ENCODE peak calls at places on chromosomes 5 and 9, in six cellular contexts. C is K562, A is SK-N-SH, Y is HepG2, V is GM12878, F is H1. Z is an unnamed sample.

GRCh38 chr5:134506054-134507039 is 19.1 kb upstream of the JADE2 start:
- DNase-seq in F (no peak), V (no peak), A (no peak), Y (peak), C (peak), Z (no peak)

GRCh38 chr9:110599468-110599867 is 19.9 kb upstream of the SVEP1 start:
- DNase-seq in F (no peak), C (no peak), A (no peak), Y (no peak), V (no peak), Z (no peak)

GRCh38 chr5:120479066-120479465 is 15.0 kb downstream of the PRR16 start:
- DNase-seq in A (no peak), C (no peak), Y (no peak), V (no peak), F (no peak), Z (no peak)

GRCh38 chr5:142725231-142726187 is 39.6 kb upstream of the FGF1 start:
- DNase-seq in C (no peak), F (no peak), A (no peak), Y (no peak), V (no peak), Z (no peak)

GRCh38 chr5:143685416-143685815 is 126.5 kb upstream of the HMHB1 start:
- DNase-seq in C (no peak), A (no peak), Y (peak), V (no peak), F (no peak), Z (no peak)

GRCh38 chr5:30042677-30043076 is 1150.8 kb upstream of the CDH6 start:
- DNase-seq in V (no peak), A (no peak), F (no peak), Y (no peak), C (no peak), Z (no peak)

GRCh38 chr5:159525117-159525516 is 194.8 kb upstream of the IL12B start:
- DNase-seq in Y (no peak), F (no peak), A (no peak), C (no peak), V (no peak), Z (no peak)

GRCh38 chr5:175696139-175696854 is 38.4 kb downstream of the HRH2 start:
- DNase-seq in V (peak), C (peak), Y (no peak), F (peak), A (peak), Z (peak)

GRCh38 chr5:55232985-55233928 is at the start of gene CCNO:
- DNase-seq in A (peak), C (peak), Y (peak), F (peak), V (no peak), Z (no peak)

GRCh38 chr5:68047035-68047434 is 168.5 kb upstream of the PIK3R1 start:
- DNase-seq in C (no peak), A (no peak), V (no peak), F (no peak), Y (no peak), Z (no peak)

GRCh38 chr5:111741270-111741669 is 15.7 kb downstream of the NREP start:
- DNase-seq in C (no peak), F (no peak), V (no peak), Y (no peak), A (no peak), Z (no peak)

GRCh38 chr5:174535691-174536090 is 188.7 kb upstream of the MSX2 start:
- DNase-seq in Y (no peak), A (no peak), V (no peak), C (no peak), F (no peak), Z (no peak)
- TF ChIP-seq GABPA in Y (no peak), A (no peak), V (no peak), C (no peak), F (no peak), Z (no peak)

DNA sequence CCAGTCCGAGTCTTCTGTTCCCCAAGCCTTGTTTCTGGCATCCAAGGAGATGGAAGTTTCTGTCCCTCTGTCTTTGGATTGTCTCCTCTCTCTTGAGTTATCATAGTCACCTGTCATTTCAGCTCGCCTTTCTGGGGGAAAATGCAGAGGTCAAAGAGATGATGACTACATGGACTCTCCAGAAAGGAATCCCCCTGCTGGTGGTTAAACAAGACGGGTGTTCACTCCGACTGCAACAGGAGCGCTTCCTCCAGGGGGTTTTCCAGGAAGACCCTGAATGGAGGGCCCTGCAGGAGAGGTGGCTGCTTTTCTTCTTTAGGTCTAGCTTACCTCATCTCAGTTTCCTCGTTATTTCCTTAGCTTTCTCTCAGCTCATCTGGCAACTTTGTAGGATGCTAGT is 25.1 kb downstream of the ERAP2 start:
- DNase-seq in F (peak), A (no peak), Y (peak), V (no peak), C (no peak), Z (no peak)
- TF ChIP-seq CTCF in F (peak), A (no peak), Y (peak), V (peak), C (peak), Z (no peak)

GRCh38 chr9:137030931-137031527 is 859 bp downstream of the FUT7 start:
- DNase-seq in V (no peak), Y (no peak), F (no peak), C (no peak), A (no peak), Z (no peak)
- H3K4me3 ChIP-seq in V (no peak), Y (no peak), F (no peak), C (no peak), A (no peak), Z (peak)

DNA sequence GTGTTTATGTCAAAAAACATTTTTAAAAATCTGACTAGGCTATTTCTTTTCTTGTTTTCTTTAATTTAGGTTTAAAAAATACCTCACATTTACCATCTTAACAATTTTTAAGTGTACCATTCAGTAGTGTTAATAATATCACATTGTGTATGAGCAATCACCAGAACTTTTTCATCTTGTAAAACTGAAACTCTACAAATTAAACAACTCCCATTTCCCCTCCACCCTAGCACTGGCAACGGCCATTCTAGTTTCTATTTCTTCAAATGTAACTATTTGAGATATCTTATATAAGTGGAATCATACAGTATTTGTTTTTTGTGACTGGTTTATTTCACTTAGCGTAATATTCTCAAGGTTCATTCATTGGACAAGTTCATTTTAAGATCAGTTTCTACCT is 27.7 kb downstream of the PLCXD3 start:
- DNase-seq in Y (no peak), V (no peak), A (no peak), F (no peak), C (no peak), Z (no peak)
- TF ChIP-seq GABPA in Y (no peak), V (no peak), A (no peak), F (no peak), C (no peak), Z (no peak)

GRCh38 chr9:123102380-123103113 is 69.1 kb downstream of the GPR21 start:
- DNase-seq in V (no peak), F (no peak), A (no peak), Y (no peak), C (no peak), Z (no peak)
- TF ChIP-seq CTCF in V (peak), F (no peak), A (peak), Y (peak), C (peak), Z (no peak)

DNA sequence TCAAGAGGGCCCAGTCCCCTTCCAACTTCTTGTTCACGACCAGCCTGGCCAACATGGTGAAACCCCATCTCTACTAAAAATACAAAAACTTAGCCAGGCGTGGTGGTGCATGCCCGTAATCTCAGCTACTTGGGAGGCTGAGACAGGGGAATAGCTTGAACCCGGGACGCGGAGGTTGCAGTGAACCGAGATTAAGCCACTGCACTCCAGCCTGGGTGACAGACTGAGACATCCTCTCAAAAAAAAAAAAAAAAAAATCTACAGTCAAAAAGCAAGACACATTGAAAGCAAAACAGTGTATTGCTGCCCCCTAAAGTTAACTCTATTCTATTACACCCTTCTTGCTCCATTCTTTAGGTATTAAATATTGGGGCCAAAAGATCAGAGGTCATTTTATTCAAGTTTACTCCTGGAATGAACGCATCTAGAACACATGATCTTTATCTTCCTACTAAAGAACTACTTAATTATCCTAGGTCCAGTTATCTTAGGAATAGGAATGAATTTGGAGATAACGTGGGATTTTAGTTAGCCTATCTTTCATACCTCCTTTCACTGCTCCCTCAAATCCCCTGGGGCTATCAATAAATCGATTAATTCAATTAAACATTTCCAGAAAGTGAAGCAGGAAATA is 2.4 kb downstream of the ATG12 start:
- DNase-seq in A (peak), F (no peak), V (no peak), Y (peak), C (peak), Z (peak)
- H3K4me3 ChIP-seq in A (peak), F (peak), V (peak), Y (peak), C (peak), Z (peak)

GRCh38 chr5:90933298-90933697 is 374.7 kb downstream of the ADGRV1 start:
- DNase-seq in V (no peak), F (no peak), Y (no peak), A (no peak), C (no peak), Z (no peak)

GRCh38 chr5:90932052-90932699 is 373.6 kb downstream of the ADGRV1 start:
- DNase-seq in F (no peak), V (peak), Y (peak), A (peak), C (peak), Z (no peak)

GRCh38 chr5:90934091-90934719 is 375.6 kb downstream of the ADGRV1 start:
- DNase-seq in Y (no peak), C (no peak), F (no peak), A (no peak), V (no peak), Z (no peak)

GRCh38 chr5:90930062-90930461 is 371.5 kb downstream of the ADGRV1 start:
- DNase-seq in C (no peak), V (no peak), Y (no peak), A (no peak), F (no peak), Z (no peak)

DNA sequence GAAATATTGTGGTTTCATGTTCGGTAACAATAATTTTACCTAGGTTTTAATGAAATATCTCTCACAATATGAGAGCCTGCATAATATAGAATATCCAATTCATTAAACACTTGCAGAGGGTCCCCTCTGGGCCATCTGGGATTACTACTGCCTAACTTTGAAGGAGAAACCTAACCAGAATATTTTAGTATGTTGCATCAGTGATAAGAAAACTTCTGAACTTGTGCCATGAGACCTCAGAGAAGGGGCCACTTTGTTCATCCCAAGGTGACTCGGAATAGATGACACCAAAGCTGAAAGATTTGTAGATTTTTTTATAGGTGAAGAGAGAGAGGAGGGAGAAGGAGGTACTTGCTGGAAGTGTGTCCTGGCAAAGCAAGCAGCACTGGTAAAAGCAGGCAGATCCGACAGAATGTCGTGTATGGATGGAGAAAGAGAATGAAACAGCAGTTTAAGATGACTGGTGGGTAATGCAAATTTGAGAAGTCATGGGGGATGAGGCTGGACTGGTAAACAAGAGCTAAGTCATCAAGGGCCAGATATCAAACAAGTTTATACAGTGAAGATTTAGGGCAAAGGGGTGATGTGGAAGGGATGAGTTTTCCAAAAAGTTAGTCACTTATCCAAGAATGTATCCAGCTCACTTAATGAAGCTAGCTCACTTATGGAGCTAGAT is 372.3 kb downstream of the ADGRV1 start:
- DNase-seq in C (no peak), A (no peak), F (no peak), V (no peak), Y (no peak), Z (no peak)
- TF ChIP-seq GABPA in C (no peak), A (no peak), F (no peak), V (no peak), Y (no peak), Z (no peak)

GRCh38 chr5:60929024-60929423 is 15.8 kb downstream of the ERCC8 start:
- DNase-seq in V (no peak), A (no peak), Y (no peak), F (no peak), C (no peak), Z (no peak)
- TF ChIP-seq CTCF in V (no peak), A (peak), Y (no peak), F (no peak), C (peak), Z (no peak)

GRCh38 chr5:28927559-28928326 is 1889.4 kb upstream of the CDH9 start:
- DNase-seq in F (peak), V (no peak), A (no peak), Y (no peak), C (no peak), Z (no peak)

GRCh38 chr5:28926422-28926821 is 1888.0 kb upstream of the CDH9 start:
- DNase-seq in Y (no peak), C (no peak), V (no peak), A (no peak), F (no peak), Z (no peak)
- H3K4me3 ChIP-seq in Y (no peak), C (no peak), V (no peak), A (no peak), F (no peak), Z (no peak)

GRCh38 chr9:115668506-115668905 is 485.1 kb upstream of the PAPPA start:
- DNase-seq in C (no peak), V (no peak), A (no peak), Y (no peak), F (no peak), Z (no peak)
- TF ChIP-seq GABPA in C (no peak), V (no peak), A (no peak), Y (no peak), F (no peak), Z (no peak)